ENCODE peak calls at places on chromosome 5, in ten cellular contexts. B is glutamatergic neuron, I is choroid plexus epithelial cell, N is GDM1, M is RWPE1, W is lower lobe of right lung, H is NCI-H1092, V is EL, Z is foreskin fibroblast, O is aorta. G is an unnamed sample.

GRCh38 chr5:17167171-17167891 is 50.1 kb upstream of the BASP1 start:
- DNase-seq in B (no peak), I (peak), N (no peak), M (no peak), W (no peak), H (no peak), V (no peak), Z (no peak), O (no peak), G (no peak)

GRCh38 chr5:92885950-92886349 is 695.1 kb downstream of the NR2F1-AS1 start:
- DNase-seq in B (peak), I (no peak), N (no peak), M (no peak), W (no peak), H (no peak), V (no peak), Z (no peak), O (no peak), G (no peak)

GRCh38 chr5:68711311-68712200 is 382.3 kb upstream of the SLC30A5 start:
- DNase-seq in B (no peak), I (no peak), N (no peak), M (no peak), W (no peak), H (no peak), V (no peak), Z (peak), O (no peak), G (no peak)

GRCh38 chr5:67799732-67800234 is 415.8 kb upstream of the PIK3R1 start:
- DNase-seq in B (no peak), I (peak), N (no peak), M (no peak), W (no peak), H (no peak), V (peak), Z (peak), O (peak), G (no peak)

GRCh38 chr5:176144508-176144907 is 93.7 kb upstream of the SIMC1 start:
- DNase-seq in B (no peak), I (no peak), N (no peak), M (no peak), W (no peak), H (no peak), V (no peak), Z (no peak), O (no peak), G (no peak)

GRCh38 chr5:1383886-1384401 is 39.0 kb upstream of the CLPTM1L start:
- DNase-seq in B (no peak), I (no peak), N (no peak), M (no peak), W (no peak), H (no peak), V (no peak), Z (no peak), O (no peak), G (no peak)

GRCh38 chr5:68454766-68455165 is 239.2 kb downstream of the PIK3R1 start:
- DNase-seq in B (no peak), I (no peak), N (no peak), M (no peak), W (no peak), H (no peak), V (peak), Z (peak), O (no peak), G (no peak)

GRCh38 chr5:73215891-73216610 is 43.1 kb downstream of the TMEM174 start:
- DNase-seq in B (peak), I (peak), N (peak), M (peak), W (peak), H (peak), V (peak), Z (peak), O (peak), G (peak)

GRCh38 chr5:149432377-149432776 is 53.3 kb upstream of the IL17B start:
- DNase-seq in B (no peak), I (no peak), N (no peak), M (no peak), W (no peak), H (no peak), V (no peak), Z (no peak), O (no peak), G (no peak)

GRCh38 chr5:8577792-8578191 is 708.8 kb downstream of the MTRR start:
- DNase-seq in B (no peak), I (peak), N (no peak), M (no peak), W (no peak), H (no peak), V (no peak), Z (peak), O (no peak), G (no peak)

GRCh38 chr5:148179234-148179824 is 11.0 kb downstream of the SPINK14 start:
- DNase-seq in B (no peak), I (peak), N (peak), M (peak), W (no peak), H (peak), V (peak), Z (peak), O (no peak), G (peak)

GRCh38 chr5:74326571-74327338 is 313.8 kb downstream of the ENC1 start:
- DNase-seq in B (no peak), I (peak), N (peak), M (peak), W (no peak), H (no peak), V (peak), Z (peak), O (no peak), G (peak)

GRCh38 chr5:56910123-56910951 is 941 bp downstream of the SETD9 start:
- DNase-seq in B (peak), I (no peak), N (peak), M (peak), W (peak), H (peak), V (no peak), Z (peak), O (peak), G (peak)

GRCh38 chr5:172788771-172789686 is 18.0 kb upstream of the DUSP1 start:
- DNase-seq in B (no peak), I (no peak), N (no peak), M (no peak), W (peak), H (no peak), V (no peak), Z (peak), O (peak), G (peak)

GRCh38 chr5:65032250-65032649 is 263.5 kb downstream of the CWC27 start:
- DNase-seq in B (no peak), I (peak), N (no peak), M (no peak), W (no peak), H (no peak), V (peak), Z (peak), O (no peak), G (no peak)

GRCh38 chr5:40378431-40379175 is 301.1 kb upstream of the PTGER4 start:
- DNase-seq in B (no peak), I (peak), N (no peak), M (no peak), W (no peak), H (no peak), V (no peak), Z (no peak), O (no peak), G (peak)

GRCh38 chr5:466661-467310 is 23.8 kb downstream of the EXOC3 start:
- DNase-seq in B (peak), I (no peak), N (no peak), M (no peak), W (no peak), H (no peak), V (no peak), Z (no peak), O (peak), G (no peak)

GRCh38 chr5:147415663-147416062 is 94.2 kb downstream of the DPYSL3 start:
- DNase-seq in B (no peak), I (no peak), N (no peak), M (no peak), W (no peak), H (no peak), V (no peak), Z (no peak), O (no peak), G (no peak)

GRCh38 chr5:17882760-17883488 is 248.7 kb downstream of the TAF11L14 start:
- DNase-seq in B (no peak), I (no peak), N (no peak), M (peak), W (no peak), H (no peak), V (no peak), Z (no peak), O (no peak), G (no peak)

GRCh38 chr5:136957428-136957827 is 541.7 kb downstream of the SPOCK1 start:
- DNase-seq in B (no peak), I (no peak), N (no peak), M (peak), W (no peak), H (no peak), V (no peak), Z (no peak), O (no peak), G (no peak)

GRCh38 chr5:122508623-122509022 is 196.6 kb downstream of the SNCAIP start:
- DNase-seq in B (no peak), I (no peak), N (no peak), M (no peak), W (no peak), H (no peak), V (no peak), Z (no peak), O (no peak), G (no peak)

GRCh38 chr5:97194366-97194765 is 11.3 kb upstream of the RIOK2 start:
- DNase-seq in B (no peak), I (no peak), N (no peak), M (no peak), W (no peak), H (no peak), V (no peak), Z (no peak), O (no peak), G (peak)

GRCh38 chr5:160159991-160160826 is 41.0 kb upstream of the PWWP2A start:
- DNase-seq in B (peak), I (peak), N (no peak), M (no peak), W (no peak), H (no peak), V (no peak), Z (no peak), O (no peak), G (no peak)

GRCh38 chr5:91312698-91313097 is 70.4 kb downstream of the ARRDC3 start:
- DNase-seq in B (no peak), I (peak), N (no peak), M (no peak), W (no peak), H (no peak), V (peak), Z (peak), O (no peak), G (no peak)

GRCh38 chr5:160092519-160092918 is 26.7 kb downstream of the PWWP2A start:
- DNase-seq in B (no peak), I (no peak), N (no peak), M (no peak), W (no peak), H (no peak), V (no peak), Z (no peak), O (no peak), G (no peak)

GRCh38 chr5:22928821-22929482 is 75.8 kb upstream of the CDH12 start:
- DNase-seq in B (no peak), I (peak), N (no peak), M (no peak), W (no peak), H (no peak), V (no peak), Z (no peak), O (no peak), G (no peak)

GRCh38 chr5:131423056-131423455 is 159.2 kb downstream of the CDC42SE2 start:
- DNase-seq in B (no peak), I (peak), N (no peak), M (peak), W (no peak), H (no peak), V (peak), Z (peak), O (no peak), G (peak)

GRCh38 chr5:57844410-57844809 is 361.8 kb upstream of the ACTBL2 start:
- DNase-seq in B (no peak), I (no peak), N (no peak), M (no peak), W (no peak), H (no peak), V (no peak), Z (no peak), O (no peak), G (no peak)

GRCh38 chr5:28275931-28276330 is 1237.5 kb upstream of the CDH9 start:
- DNase-seq in B (no peak), I (no peak), N (no peak), M (no peak), W (no peak), H (no peak), V (no peak), Z (no peak), O (no peak), G (no peak)

GRCh38 chr5:81522571-81522970 is 128.6 kb upstream of the ACOT12 start:
- DNase-seq in B (no peak), I (no peak), N (no peak), M (no peak), W (no peak), H (no peak), V (no peak), Z (no peak), O (no peak), G (no peak)

GRCh38 chr5:141958113-141958512 is at the start of gene PCDH12:
- DNase-seq in B (peak), I (peak), N (peak), M (no peak), W (no peak), H (no peak), V (peak), Z (no peak), O (peak), G (peak)

GRCh38 chr5:171586436-171586835 is 167.0 kb downstream of the FGF18 start:
- DNase-seq in B (no peak), I (no peak), N (no peak), M (no peak), W (no peak), H (no peak), V (no peak), Z (no peak), O (no peak), G (no peak)

GRCh38 chr5:174678107-174678506 is 46.3 kb upstream of the MSX2 start:
- DNase-seq in B (no peak), I (no peak), N (no peak), M (no peak), W (no peak), H (no peak), V (no peak), Z (no peak), O (no peak), G (no peak)

GRCh38 chr5:157670662-157671591 is at the start of gene C5orf52:
- DNase-seq in B (peak), I (peak), N (no peak), M (peak), W (peak), H (no peak), V (peak), Z (peak), O (peak), G (peak)

GRCh38 chr5:53418844-53419243 is 61.6 kb upstream of the FST start:
- DNase-seq in B (no peak), I (peak), N (no peak), M (peak), W (no peak), H (no peak), V (peak), Z (peak), O (no peak), G (no peak)

GRCh38 chr5:139664727-139665351 is 16.7 kb downstream of the CXXC5 start:
- DNase-seq in B (no peak), I (no peak), N (no peak), M (no peak), W (no peak), H (no peak), V (no peak), Z (no peak), O (no peak), G (no peak)

GRCh38 chr5:73764586-73764985 is 138.6 kb downstream of the ARHGEF28 start:
- DNase-seq in B (no peak), I (peak), N (no peak), M (peak), W (no peak), H (no peak), V (peak), Z (peak), O (no peak), G (no peak)

GRCh38 chr5:20213803-20214202 is 225.8 kb upstream of the CDH18 start:
- DNase-seq in B (no peak), I (peak), N (no peak), M (no peak), W (no peak), H (no peak), V (no peak), Z (no peak), O (no peak), G (no peak)

G was measured in KBM-7.